ENCODE peak calls at places on chromosomes 11 and 22, in six cellular contexts. U is HepG2, J is SK-N-SH, F is H1, Z is GM12878, G is K562. R is an unnamed sample.

GRCh38 chr22:19407649-19408606 is 23.6 kb downstream of the HIRA start:
- DNase-seq in F (no peak), U (no peak), Z (no peak), J (peak), G (peak), R (no peak)

GRCh38 chr11:73173755-73174494 is 31.8 kb upstream of the FCHSD2 start:
- DNase-seq in U (peak), F (no peak), G (no peak), Z (no peak), J (no peak), R (no peak)

GRCh38 chr11:37474889-37475288 is 876.9 kb upstream of the RAG2 start:
- DNase-seq in Z (no peak), F (no peak), J (no peak), U (no peak), G (no peak), R (no peak)

GRCh38 chr22:26811717-26811992 is 154.3 kb downstream of the MIAT start:
- DNase-seq in F (no peak), U (no peak), Z (no peak), G (no peak), J (no peak), R (no peak)

GRCh38 chr22:28014141-28015055 is 95.3 kb upstream of the PITPNB start:
- DNase-seq in J (no peak), F (no peak), Z (no peak), U (no peak), G (no peak), R (no peak)

GRCh38 chr11:127919206-127920000 is 668.0 kb downstream of the ETS1 start:
- DNase-seq in F (no peak), U (no peak), Z (no peak), J (no peak), G (no peak), R (no peak)

GRCh38 chr11:65739022-65739421 is 18.4 kb upstream of the RNASEH2C start:
- DNase-seq in J (no peak), F (no peak), G (no peak), U (no peak), Z (no peak), R (no peak)

GRCh38 chr11:123157995-123158394 is 37.1 kb downstream of the CLMP start:
- DNase-seq in F (no peak), J (no peak), U (no peak), G (no peak), Z (no peak), R (no peak)

GRCh38 chr22:29151316-29151715 is 54.4 kb upstream of the EMID1 start:
- DNase-seq in U (no peak), F (no peak), J (no peak), G (no peak), Z (no peak), R (no peak)
- H2AFZ ChIP-seq in U (no peak), F (no peak), J (no peak), G (no peak), Z (no peak), R (no peak)

DNA sequence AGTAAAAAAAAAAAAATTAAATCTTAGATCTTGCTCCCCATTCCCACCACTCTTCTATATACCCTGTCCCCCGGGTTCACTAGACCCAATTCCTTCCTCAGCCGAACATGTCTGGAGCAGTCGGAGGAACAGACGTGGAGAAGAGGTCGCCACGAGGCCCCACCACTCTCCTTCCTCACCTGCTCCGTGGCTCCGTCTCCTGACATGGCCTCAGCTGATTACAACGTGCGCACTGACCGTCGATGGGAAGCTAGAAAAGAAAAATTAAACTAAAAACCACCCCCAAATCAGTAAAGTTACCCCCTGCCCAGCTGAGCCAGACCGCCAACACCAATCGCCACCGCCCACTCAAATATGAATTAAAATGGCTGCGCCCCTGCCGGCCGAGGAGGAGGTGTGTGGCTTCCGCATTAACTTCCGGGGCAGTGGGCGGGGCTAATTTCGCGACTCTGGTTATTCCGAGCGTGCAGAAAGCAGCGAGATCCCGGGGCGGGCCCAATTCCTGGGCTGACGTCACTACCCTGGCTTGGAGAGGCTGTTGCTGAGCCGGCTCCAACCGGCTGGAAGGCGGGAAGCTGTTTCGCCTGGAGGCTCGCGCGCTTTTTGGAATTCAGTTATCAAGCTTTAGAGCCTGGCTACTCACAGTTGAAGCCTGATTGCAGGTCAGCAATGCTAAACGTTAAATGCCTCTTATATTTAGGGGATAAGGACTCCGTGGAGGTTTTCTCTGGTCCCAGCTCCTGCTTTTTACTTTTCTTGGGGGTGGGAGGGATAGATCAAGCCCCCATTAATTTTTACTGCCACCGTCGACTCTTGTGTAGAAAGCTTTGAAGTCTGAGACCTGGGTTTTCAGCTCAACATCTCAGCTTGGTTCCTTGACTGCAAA is at the start of gene CSTF3:
- DNase-seq in U (peak), G (peak), F (peak), J (peak), Z (peak), R (peak)
- TF ChIP-seq CTCF in U (peak), G (no peak), F (peak), J (no peak), Z (peak), R (peak)

GRCh38 chr11:58905141-58905715 is 34.1 kb upstream of the GLYATL1 start:
- DNase-seq in Z (no peak), F (peak), U (no peak), G (no peak), J (peak), R (no peak)
- TF ChIP-seq JUND in Z (no peak), F (no peak), U (no peak), G (no peak), J (no peak), R (no peak)

DNA sequence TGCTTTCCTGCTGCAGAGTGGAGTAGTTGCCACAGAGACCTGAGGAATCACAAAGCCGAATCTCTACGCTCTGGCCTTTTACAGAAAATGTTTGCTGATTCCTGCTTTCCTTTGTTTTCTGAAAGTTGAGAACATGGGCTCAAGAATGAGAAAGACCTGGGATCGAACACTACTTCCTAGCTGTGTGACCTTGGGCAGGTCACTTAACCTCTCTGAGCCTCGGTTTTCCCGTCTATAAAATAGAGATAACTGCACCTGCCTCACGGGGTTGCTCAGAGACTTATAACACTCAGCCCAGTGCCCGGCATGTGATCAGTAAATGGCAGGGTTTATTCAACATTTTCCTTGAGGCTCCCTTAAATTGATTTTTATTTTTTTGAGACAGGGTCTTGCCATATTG is 70.9 kb upstream of the ALX4 start:
- DNase-seq in J (no peak), U (no peak), Z (no peak), F (no peak), G (no peak), R (no peak)
- H2AFZ ChIP-seq in J (no peak), U (no peak), Z (no peak), F (no peak), G (no peak), R (no peak)

R was measured in HCT116.